ENCODE peak calls at places on chromosomes 6 and 20, in eight cellular contexts. D is astrocyte of the cerebellum, I is HCT116, C is aorta, Q is heart left ventricle, T is RWPE2, J is brain microvascular endothelial cell, S is IMR-90. P is an unnamed sample.

GRCh38 chr20:24698189-24698588 is 228.8 kb downstream of the SYNDIG1 start:
- DNase-seq in T (no peak), Q (peak; percentile 12), I (no peak), D (no peak), J (no peak), C (no peak), S (no peak), P (peak; percentile 27)

GRCh38 chr6:11043552-11043960 is 549 bp downstream of the ELOVL2 start:
- DNase-seq in S (no peak), J (no peak), I (no peak), T (peak; percentile 56), C (no peak), Q (no peak), D (no peak), P (no peak)

GRCh38 chr20:33070413-33071053 is 8.9 kb upstream of the BPIFB4 start:
- DNase-seq in I (no peak), C (peak; percentile 21), D (no peak), Q (no peak), T (peak; percentile 72), J (no peak), S (no peak), P (no peak)

GRCh38 chr6:45959534-45960195 is 56.0 kb downstream of the CLIC5 start:
- DNase-seq in D (peak; percentile 24), J (no peak), C (no peak), Q (no peak), T (no peak), I (no peak), S (no peak), P (no peak)

GRCh38 chr6:42564496-42564890 is 664 bp downstream of the UBR2 start:
- DNase-seq in J (no peak), S (no peak), T (no peak), C (no peak), D (no peak), I (no peak), Q (no peak), P (no peak)

GRCh38 chr6:170295519-170296422 is 4.9 kb upstream of the DLL1 start:
- DNase-seq in S (no peak), I (no peak), C (no peak), J (no peak), D (no peak), T (no peak), Q (no peak), P (peak; percentile 56)

GRCh38 chr6:121376411-121376810 is 42.1 kb upstream of the TBC1D32 start:
- DNase-seq in S (no peak), J (no peak), D (no peak), Q (no peak), C (no peak), I (no peak), T (no peak), P (no peak)

GRCh38 chr6:110183292-110183691 is 3.1 kb downstream of the CDC40 start:
- DNase-seq in C (no peak), Q (no peak), D (no peak), J (no peak), I (no peak), T (no peak), S (no peak), P (no peak)

GRCh38 chr6:167988945-167989841 is 8.3 kb upstream of the KIF25 start:
- DNase-seq in C (no peak), S (no peak), D (no peak), I (no peak), T (no peak), Q (no peak), J (no peak), P (no peak)

GRCh38 chr20:62739581-62740285 is 31.1 kb downstream of the NTSR1 start:
- DNase-seq in C (peak; percentile 52), S (no peak), D (no peak), T (peak; percentile 86), I (no peak), Q (peak; percentile 76), J (no peak), P (peak; percentile 59)

GRCh38 chr6:80454197-80454596 is 347.7 kb downstream of the BCKDHB start:
- DNase-seq in I (peak; percentile 37), T (no peak), J (peak; percentile 95), D (peak; percentile 96), Q (no peak), C (no peak), S (peak; percentile 92), P (peak; percentile 35)

GRCh38 chr20:57377350-57377749 is 13.8 kb upstream of the RBM38 start:
- DNase-seq in I (no peak), D (no peak), S (no peak), Q (no peak), T (peak; percentile 77), J (no peak), C (no peak), P (no peak)

GRCh38 chr6:39157511-39157910 is 42.5 kb upstream of the SAYSD1 start:
- DNase-seq in Q (no peak), I (no peak), D (no peak), C (no peak), J (no peak), S (no peak), T (no peak), P (no peak)

GRCh38 chr6:36649721-36650484 is 28.6 kb upstream of the CDKN1A start:
- DNase-seq in C (no peak), S (no peak), Q (no peak), J (no peak), D (no peak), I (no peak), T (no peak), P (no peak)

GRCh38 chr6:170282512-170283158 is 8.2 kb downstream of the DLL1 start:
- DNase-seq in T (peak; percentile 19), I (no peak), S (no peak), Q (no peak), D (no peak), J (no peak), C (peak; percentile 46), P (no peak)

GRCh38 chr6:90610291-90610670 is 23.4 kb upstream of the MAP3K7 start:
- DNase-seq in D (no peak), Q (no peak), I (no peak), T (no peak), S (no peak), J (peak; percentile 4), C (no peak), P (no peak)

GRCh38 chr6:33534702-33535101 is 45.4 kb downstream of the BAK1 start:
- DNase-seq in T (no peak), I (no peak), J (no peak), S (no peak), D (no peak), C (no peak), Q (no peak), P (no peak)
- H3K4me3 ChIP-seq in T (no peak overlapping the region), I (no peak overlapping the region), J (no peak overlapping the region), S (no peak overlapping the region), D (no peak overlapping the region), C (no peak overlapping the region), Q (no peak overlapping the region), P (no peak overlapping the region)

GRCh38 chr6:15366879-15367278 is 121.0 kb downstream of the JARID2 start:
- DNase-seq in D (no peak), C (no peak), T (no peak), Q (no peak), J (no peak), I (no peak), S (no peak), P (no peak)

GRCh38 chr6:15364401-15365037 is 118.7 kb downstream of the JARID2 start:
- DNase-seq in T (no peak), Q (no peak), D (no peak), I (no peak), S (no peak), C (no peak), J (no peak), P (no peak)

GRCh38 chr6:15365273-15365687 is 119.4 kb downstream of the JARID2 start:
- DNase-seq in S (peak; percentile 84), Q (peak; percentile 87), D (peak; percentile 66), C (peak; percentile 92), T (peak; percentile 86), I (no peak), J (peak; percentile 97), P (no peak)

GRCh38 chr6:15368186-15368585 is 122.3 kb downstream of the JARID2 start:
- DNase-seq in T (no peak), C (no peak), Q (no peak), S (no peak), J (no peak), I (no peak), D (no peak), P (no peak)

GRCh38 chr6:15366003-15366535 is 120.2 kb downstream of the JARID2 start:
- DNase-seq in Q (no peak), D (no peak), S (no peak), C (no peak), J (no peak), I (no peak), T (no peak), P (no peak)
- H3K4me3 ChIP-seq in Q (no peak overlapping the region), D (no peak overlapping the region), S (no peak overlapping the region), C (no peak overlapping the region), J (no peak overlapping the region), I (no peak overlapping the region), T (no peak overlapping the region), P (no peak overlapping the region)

GRCh38 chr20:10250902-10251301 is 32.3 kb downstream of the SNAP25 start:
- DNase-seq in S (no peak), I (no peak), D (no peak), J (no peak), C (no peak), Q (no peak), T (no peak), P (no peak)
- H3K4me3 ChIP-seq in S (no peak overlapping the region), I (no peak overlapping the region), D (no peak overlapping the region), J (no peak overlapping the region), C (no peak overlapping the region), Q (no peak overlapping the region), T (no peak overlapping the region), P (no peak overlapping the region)

GRCh38 chr6:155103816-155104366 is 108.8 kb downstream of the TIAM2 start:
- DNase-seq in Q (no peak), I (no peak), C (peak; percentile 55), S (no peak), T (no peak), J (peak; percentile 51), D (no peak), P (peak; percentile 32)

GRCh38 chr6:155107432-155108069 is 112.4 kb downstream of the TIAM2 start:
- DNase-seq in D (no peak), C (no peak), S (no peak), J (no peak), T (no peak), I (no peak), Q (no peak), P (no peak)

GRCh38 chr6:155108070-155108815 is 113.1 kb downstream of the TIAM2 start:
- DNase-seq in J (no peak), C (no peak), S (peak; percentile 37), Q (no peak), I (no peak), D (no peak), T (no peak), P (no peak)

GRCh38 chr6:155110721-155111120 is 115.6 kb downstream of the TIAM2 start:
- DNase-seq in J (no peak), D (no peak), I (no peak), Q (no peak), S (no peak), T (no peak), C (no peak), P (no peak)

DNA sequence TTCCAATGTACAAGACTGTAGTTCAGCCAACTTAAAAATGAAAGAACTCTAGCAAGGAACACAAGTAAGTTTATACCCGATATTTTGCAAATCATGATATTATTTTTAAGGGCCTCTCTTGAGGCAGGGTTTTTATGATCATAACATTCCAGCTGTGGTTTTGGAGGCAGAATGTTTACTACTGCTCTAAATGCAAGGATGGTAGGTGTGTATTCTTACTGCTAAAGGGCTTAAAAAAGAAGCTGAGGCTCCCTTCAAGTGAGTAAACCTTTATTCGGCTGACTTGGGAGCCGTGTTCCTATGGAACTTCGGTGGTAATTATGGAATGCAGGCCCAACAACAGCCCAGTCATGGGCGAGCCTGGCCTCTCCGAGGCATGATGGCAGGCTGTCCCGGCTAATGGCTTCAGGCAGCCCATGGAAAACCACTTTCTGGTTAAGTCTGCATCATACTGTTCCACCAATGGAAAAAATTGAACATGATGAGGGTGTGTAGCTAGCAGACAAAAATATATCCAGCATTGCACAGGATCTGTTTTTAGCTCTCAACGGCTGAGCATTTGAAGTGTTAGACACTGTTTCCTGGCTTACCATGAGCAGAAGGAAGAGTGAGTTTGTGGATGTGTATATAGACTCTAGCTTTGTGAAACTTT is 111.5 kb downstream of the TIAM2 start:
- DNase-seq in S (no peak), J (no peak), T (no peak), C (no peak), D (no peak), Q (no peak), I (no peak), P (no peak)
- H3K4me3 ChIP-seq in S (no peak overlapping the region), J (no peak overlapping the region), T (no peak overlapping the region), C (peak overlapping the region; percentile 64), D (no peak overlapping the region), Q (peak overlapping the region; percentile 43), I (no peak overlapping the region), P (no peak overlapping the region)

P was measured in GM12865.